ENCODE peak calls at places on chromosome 17, in four cellular contexts. I is NCI-H1930, A is iPS-NIHi11, P is ACHN. N is an unnamed sample.

GRCh38 chr17:69069289-69069688 is 8.6 kb upstream of the ABCA9 start:
- DNase-seq in I (no peak), A (peak), P (no peak), N (no peak)

GRCh38 chr17:42456223-42457106 is 2.2 kb upstream of the ATP6V0A1 start:
- DNase-seq in I (no peak), A (no peak), P (peak), N (peak)

GRCh38 chr17:81825841-81826471 is 7.1 kb downstream of the MCRIP1 start:
- DNase-seq in I (no peak), A (no peak), P (no peak), N (no peak)

GRCh38 chr17:31085563-31085962 is 9.2 kb upstream of the NF1 start:
- DNase-seq in I (no peak), A (no peak), P (no peak), N (peak)

GRCh38 chr17:72318131-72318530 is 197.3 kb downstream of the SOX9 start:
- DNase-seq in I (no peak), A (no peak), P (no peak), N (no peak)

GRCh38 chr17:7496470-7497227 is 12.5 kb downstream of the POLR2A start:
- DNase-seq in I (no peak), A (no peak), P (no peak), N (no peak)

GRCh38 chr17:1180958-1181768 is 1.4 kb upstream of the ABR start:
- DNase-seq in I (no peak), A (no peak), P (no peak), N (no peak)

GRCh38 chr17:47815106-47815918 is 6.3 kb downstream of the OSBPL7 start:
- DNase-seq in I (no peak), A (no peak), P (no peak), N (no peak)

GRCh38 chr17:68292689-68293040 is 1.4 kb downstream of the ARSG start:
- DNase-seq in I (no peak), A (no peak), P (no peak), N (no peak)

GRCh38 chr17:45361451-45361850 is 44.6 kb upstream of the MAP3K14 start:
- DNase-seq in I (no peak), A (no peak), P (no peak), N (no peak)

GRCh38 chr17:80030730-80031410 is 4.8 kb downstream of the TBC1D16 start:
- DNase-seq in I (no peak), A (no peak), P (no peak), N (no peak)

GRCh38 chr17:14206891-14207290 is 29.8 kb downstream of the CDRT15 start:
- DNase-seq in I (no peak), A (no peak), P (no peak), N (no peak)

GRCh38 chr17:17681187-17681743 is at the start of gene RAI1:
- DNase-seq in I (peak), A (peak), P (peak), N (peak)

GRCh38 chr17:12620200-12620720 is 45.4 kb upstream of the MYOCD start:
- DNase-seq in I (no peak), A (no peak), P (no peak), N (peak)

GRCh38 chr17:56110463-56111138 is 42.7 kb upstream of the ANKFN1 start:
- DNase-seq in I (no peak), A (no peak), P (no peak), N (no peak)

GRCh38 chr17:32819035-32819434 is 57.9 kb downstream of the MYO1D start:
- DNase-seq in I (no peak), A (no peak), P (no peak), N (no peak)

GRCh38 chr17:46194393-46195216 is 1.4 kb upstream of the KANSL1 start:
- DNase-seq in I (no peak), A (peak), P (peak), N (peak)

GRCh38 chr17:20282526-20283308 is 184.6 kb downstream of the LGALS9B start:
- DNase-seq in I (no peak), A (no peak), P (no peak), N (no peak)

N was measured in M059J.